ENCODE peak calls at places on chromosomes 3 and 15, in eight cellular contexts. B is A549, I is lower leg skin, M is sigmoid colon, F is body of pancreas, C is Peyer's patch, D is heart left ventricle, L is tibial nerve. Y is an unnamed sample.

GRCh38 chr3:27758083-27758482 is 36.0 kb upstream of the EOMES start:
- DNase-seq in F (no peak), B (peak; percentile 62), D (no peak), L (peak; percentile 21), M (no peak), I (peak; percentile 73), C (no peak), Y (no peak)

GRCh38 chr3:57555316-57555715 is 758 bp upstream of the PDE12 start:
- DNase-seq in I (no peak), D (no peak), C (no peak), L (no peak), B (no peak), F (no peak), M (no peak), Y (no peak)

GRCh38 chr3:155846119-155846518 is 8.1 kb downstream of the SLC33A1 start:
- DNase-seq in D (no peak), F (no peak), B (no peak), C (no peak), M (no peak), L (no peak), I (no peak), Y (no peak)

GRCh38 chr3:36932979-36933378 is 11.9 kb downstream of the TRANK1 start:
- DNase-seq in I (no peak), L (no peak), F (no peak), B (no peak), M (no peak), D (no peak), C (no peak), Y (no peak)

GRCh38 chr3:133988631-133989161 is 41.0 kb downstream of the SLCO2A1 start:
- DNase-seq in M (peak; percentile 17), I (no peak), C (no peak), F (no peak), L (no peak), D (no peak), B (no peak), Y (no peak)

GRCh38 chr3:10173095-10173925 is 8.6 kb downstream of the IRAK2 start:
- DNase-seq in M (no peak), C (no peak), L (no peak), F (no peak), D (no peak), B (peak; percentile 26), I (no peak), Y (no peak)

GRCh38 chr3:48285675-48286074 is 44.8 kb downstream of the ZNF589 start:
- DNase-seq in M (no peak), B (no peak), L (no peak), I (no peak), C (no peak), F (no peak), D (no peak), Y (no peak)

GRCh38 chr15:100308222-100309007 is 33.4 kb downstream of the ADAMTS17 start:
- DNase-seq in I (no peak), D (no peak), L (no peak), M (peak; percentile 76), B (no peak), C (no peak), F (no peak), Y (no peak)

GRCh38 chr3:125042725-125043406 is 12.9 kb downstream of the HEG1 start:
- DNase-seq in C (no peak), F (no peak), M (peak; percentile 78), L (no peak), D (peak; percentile 79), B (no peak), I (peak; percentile 50), Y (no peak)

GRCh38 chr3:14780927-14781507 is 37.7 kb upstream of the FGD5 start:
- DNase-seq in F (peak; percentile 44), I (no peak), M (peak; percentile 72), B (peak; percentile 77), L (no peak), C (peak; percentile 75), D (peak; percentile 55), Y (peak; percentile 89)

DNA sequence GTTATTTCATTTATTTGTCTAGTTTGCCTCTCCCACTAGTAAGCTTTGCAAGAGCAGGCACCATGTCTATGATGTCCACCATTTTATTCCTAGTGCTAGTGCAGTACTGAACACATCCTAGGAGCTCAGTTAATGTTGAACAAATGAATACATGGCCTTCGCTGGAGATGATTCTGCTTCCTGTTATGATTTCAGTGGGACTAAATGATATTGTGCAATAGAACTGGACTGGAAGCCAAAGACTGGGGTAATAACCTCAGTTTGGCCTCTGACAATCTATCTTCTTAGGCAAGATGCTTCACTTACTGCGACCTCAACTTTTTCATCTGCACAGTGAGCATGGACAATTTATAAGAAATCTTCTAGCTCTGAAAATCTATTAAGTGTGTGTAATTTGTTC is 191.3 kb downstream of the ADAMTSL3 start:
- DNase-seq in C (no peak), B (no peak), F (no peak), I (peak; percentile 37), D (no peak), L (no peak), M (no peak), Y (no peak)
- TF ChIP-seq POLR2A in C (no peak), B (no peak), F (no peak), I (no peak), D (no peak), L (no peak), M (no peak), Y (peak; percentile 34)

GRCh38 chr15:70854669-70854976 is 666 bp upstream of the LARP6 start:
- DNase-seq in I (no peak), L (no peak), D (no peak), F (no peak), B (peak; percentile 55), C (no peak), M (no peak), Y (no peak)
- H3K4me3 ChIP-seq in I (no peak overlapping the region), L (peak overlapping the region; percentile 94), D (peak overlapping the region; percentile 97), F (peak overlapping the region; percentile 23), B (peak overlapping the region; percentile 74), C (peak overlapping the region; percentile 73), M (peak overlapping the region; percentile 74), Y (no peak overlapping the region)

GRCh38 chr3:4978259-4978965 is 825 bp upstream of the BHLHE40 start:
- DNase-seq in L (peak; percentile 88), M (peak; percentile 99), F (peak; percentile 96), B (peak; percentile 98), C (peak; percentile 96), D (peak; percentile 98), I (peak; percentile 96), Y (peak; percentile 99)
- TF ChIP-seq POLR2A in L (no peak), M (peak; percentile 45), F (peak; percentile 94), B (peak; percentile 6), C (peak; percentile 71), D (no peak), I (no peak), Y (peak; percentile 83)

GRCh38 chr3:26628915-26629314 is 6.3 kb downstream of the LRRC3B start:
- DNase-seq in I (no peak), D (no peak), C (no peak), M (no peak), B (no peak), L (no peak), F (no peak), Y (no peak)
- H3K4me3 ChIP-seq in I (no peak overlapping the region), D (no peak overlapping the region), C (no peak overlapping the region), M (no peak overlapping the region), B (no peak overlapping the region), L (no peak overlapping the region), F (no peak overlapping the region), Y (no peak overlapping the region)

DNA sequence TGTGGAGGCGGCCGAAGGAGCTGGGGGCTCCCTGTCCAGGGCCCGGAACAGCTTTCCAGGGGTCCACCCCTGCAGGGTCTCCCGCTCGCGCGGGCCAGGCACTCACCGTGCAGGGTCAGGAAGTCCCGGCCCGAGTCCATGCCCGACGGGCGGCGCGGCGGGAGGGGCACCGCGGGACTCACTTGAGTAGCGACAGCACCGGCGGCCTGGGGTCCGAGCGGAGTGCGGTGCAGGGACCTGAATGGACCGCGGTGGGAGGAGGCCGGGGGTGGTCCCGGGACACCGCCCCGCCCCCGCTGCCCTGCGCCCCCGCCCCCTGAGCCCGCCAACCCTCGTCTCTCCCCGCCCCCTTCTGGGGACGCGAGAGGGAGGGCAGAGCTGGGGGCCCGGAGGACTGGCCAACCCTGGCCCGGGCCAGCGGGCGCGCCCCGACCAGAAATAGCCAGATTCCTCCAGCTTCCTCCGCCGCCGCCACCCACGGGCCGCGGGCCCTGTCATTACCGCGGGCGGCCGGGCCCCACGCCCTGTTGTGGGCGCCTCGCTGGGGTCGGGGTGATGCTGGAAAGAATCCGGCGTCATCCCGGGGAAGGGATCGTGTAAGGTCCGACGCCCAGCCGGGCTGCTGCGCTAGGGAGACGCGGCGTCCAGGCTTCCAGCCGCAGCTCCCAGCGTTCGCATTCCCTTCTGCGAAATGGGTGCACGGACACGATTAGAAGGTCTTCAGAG is at the start of gene PLCD1:
- DNase-seq in M (peak; percentile 90), C (peak; percentile 77), D (peak; percentile 85), B (peak; percentile 28), I (peak; percentile 81), F (peak; percentile 69), L (peak; percentile 79), Y (peak; percentile 75)
- TF ChIP-seq POLR2A in M (no peak), C (no peak), D (no peak), B (no peak), I (no peak), F (no peak), L (peak; percentile 84), Y (no peak)

Y was measured in right lobe of liver.